ENCODE peak calls at places on chromosomes 4 and X, in seven cellular contexts. A is coronary artery; O is lower leg skin; Q is IMR-90; U is CD4-positive, alpha-beta T cell; Y is AG10803; L is heart right ventricle. J is an unnamed sample.

GRCh38 chr4:41212221-41213203 is 1.8 kb downstream of the APBB2 start:
- DNase-seq in A (no peak), O (no peak), U (no peak), Y (peak; percentile 75), Q (peak; percentile 64), L (peak; percentile 50), J (peak; percentile 36)

GRCh38 chr4:73690051-73690744 is 50.2 kb upstream of the CXCL8 start:
- DNase-seq in A (no peak), L (no peak), O (no peak), U (no peak), Q (peak; percentile 76), Y (peak; percentile 54), J (no peak)

GRCh38 chr4:105923507-105924238 is 28.4 kb downstream of the NPNT start:
- DNase-seq in L (no peak), Q (no peak), U (no peak), A (no peak), O (no peak), Y (no peak), J (no peak)

GRCh38 chr4:25427871-25428270 is 50.8 kb downstream of the ANAPC4 start:
- DNase-seq in A (no peak), O (no peak), Q (no peak), L (no peak), Y (no peak), U (no peak), J (no peak)

GRCh38 chr4:125388653-125389052 is 73.9 kb downstream of the FAT4 start:
- DNase-seq in O (no peak), Q (peak; percentile 70), Y (peak; percentile 88), A (no peak), U (no peak), L (no peak), J (no peak)

GRCh38 chr4:77418333-77418732 is 187.3 kb upstream of the CXCL13 start:
- DNase-seq in A (no peak), Q (no peak), Y (peak; percentile 6), U (no peak), O (no peak), L (no peak), J (no peak)

GRCh38 chr4:42750091-42750490 is 93.2 kb upstream of the ATP8A1 start:
- DNase-seq in A (no peak), Y (no peak), Q (no peak), L (peak; percentile 16), U (no peak), O (no peak), J (no peak)

GRCh38 chr4:149638073-149638472 is 177.6 kb downstream of the IQCM start:
- DNase-seq in Y (peak; percentile 68), O (no peak), L (no peak), Q (peak; percentile 25), U (no peak), A (no peak), J (no peak)

GRCh38 chr4:83170952-83171399 is 56.4 kb upstream of the PLAC8 start:
- DNase-seq in L (no peak), Y (no peak), Q (no peak), A (no peak), U (no peak), O (no peak), J (no peak)

GRCh38 chr4:32519060-32519459 is 1798.9 kb downstream of the PCDH7 start:
- DNase-seq in Y (no peak), U (no peak), A (no peak), L (no peak), O (no peak), Q (no peak), J (no peak)

GRCh38 chr4:137359691-137360315 is 172.5 kb downstream of the PCDH18 start:
- DNase-seq in A (no peak), Q (peak; percentile 35), U (no peak), O (no peak), Y (peak; percentile 86), L (no peak), J (no peak)

GRCh38 chr4:65825121-65825520 is 154.8 kb upstream of the EPHA5 start:
- DNase-seq in O (no peak), Y (no peak), L (no peak), A (no peak), U (no peak), Q (peak; percentile 0), J (no peak)

GRCh38 chr4:8568068-8568668 is 12.0 kb upstream of the GPR78 start:
- DNase-seq in L (no peak), U (no peak), A (no peak), Y (peak; percentile 44), O (no peak), Q (peak; percentile 7), J (no peak)

GRCh38 chr4:168614316-168615057 is 117.6 kb downstream of the PALLD start:
- DNase-seq in A (no peak), Q (peak; percentile 54), U (no peak), O (no peak), L (no peak), Y (peak; percentile 68), J (no peak)

GRCh38 chr4:36224969-36225903 is 19.1 kb downstream of the ARAP2 start:
- DNase-seq in L (no peak), U (no peak), O (no peak), A (no peak), Q (no peak), Y (no peak), J (no peak)

GRCh38 chrX:68917799-68918198 is 89.0 kb downstream of the EFNB1 start:
- DNase-seq in O (no peak), U (no peak), A (no peak), Y (no peak), Q (no peak), L (no peak), J (no peak)

GRCh38 chrX:65463550-65463949 is 71.0 kb downstream of the LAS1L start:
- DNase-seq in Q (peak; percentile 14), Y (peak; percentile 25), O (no peak), A (no peak), U (no peak), L (no peak), J (no peak)

GRCh38 chrX:16826207-16826606 is 39.9 kb downstream of the TXLNG start:
- DNase-seq in A (no peak), L (no peak), Q (peak; percentile 74), Y (peak; percentile 58), U (no peak), O (no peak), J (peak; percentile 32)
- TF ChIP-seq CTCF in A (peak; percentile 31), L (peak; percentile 55), Q (peak; percentile 76), Y (peak; percentile 54), U (no peak), O (no peak), J (peak; percentile 42)

DNA sequence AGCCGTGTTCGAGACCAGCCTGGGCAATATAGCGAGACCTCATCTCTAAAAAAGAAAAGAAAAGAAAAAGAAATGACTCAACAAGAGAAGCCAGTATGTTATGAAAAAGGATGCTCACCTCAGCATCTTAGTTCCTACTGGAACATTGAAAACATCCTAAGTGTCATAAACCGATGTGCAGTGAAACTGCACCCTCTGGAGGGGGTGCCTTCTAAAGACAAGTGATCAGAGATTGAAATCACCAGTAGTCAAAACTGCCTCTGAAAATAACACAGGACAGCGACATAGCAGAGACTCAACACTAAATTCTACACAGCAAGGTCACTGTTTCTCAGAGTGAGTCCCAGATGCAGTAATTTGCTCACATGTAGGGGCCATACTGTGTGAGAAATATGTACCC is 28.0 kb upstream of the ATP6AP2 start:
- DNase-seq in O (no peak), Q (peak; percentile 9), A (no peak), U (no peak), L (no peak), Y (peak; percentile 20), J (no peak)
- TF ChIP-seq CTCF in O (no peak), Q (peak; percentile 28), A (no peak), U (no peak), L (no peak), Y (peak; percentile 42), J (no peak)

DNA sequence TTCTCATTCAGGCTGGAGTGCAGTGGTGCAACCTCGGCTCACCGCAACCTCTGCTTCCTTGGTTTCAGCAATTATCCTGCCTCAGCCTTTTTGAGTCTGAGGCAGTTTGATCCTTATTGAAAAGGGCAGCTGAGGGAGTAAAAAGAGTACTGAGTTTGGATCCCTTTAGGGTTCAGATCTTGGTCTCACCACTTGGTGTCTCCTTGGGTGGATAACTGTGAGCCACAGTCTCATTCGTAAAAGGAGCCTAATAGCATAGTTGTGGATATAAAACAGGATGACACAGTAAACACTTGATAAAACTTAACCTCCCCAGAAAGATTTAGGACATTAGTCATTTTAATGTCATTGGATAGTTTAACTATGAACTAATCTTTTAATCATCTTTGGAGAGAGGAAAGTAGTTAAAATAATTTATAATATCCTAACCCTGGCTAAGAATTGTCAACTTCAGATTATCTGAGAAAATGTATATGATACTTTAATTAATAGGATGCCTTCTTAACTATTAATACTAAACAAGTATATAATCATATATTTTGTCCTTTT is 173.1 kb downstream of the ANK2 start:
- DNase-seq in Y (peak; percentile 45), Q (peak; percentile 38), O (no peak), L (no peak), A (no peak), U (no peak), J (no peak)
- TF ChIP-seq CTCF in Y (no peak), Q (no peak), O (no peak), L (no peak), A (no peak), U (no peak), J (no peak)

DNA sequence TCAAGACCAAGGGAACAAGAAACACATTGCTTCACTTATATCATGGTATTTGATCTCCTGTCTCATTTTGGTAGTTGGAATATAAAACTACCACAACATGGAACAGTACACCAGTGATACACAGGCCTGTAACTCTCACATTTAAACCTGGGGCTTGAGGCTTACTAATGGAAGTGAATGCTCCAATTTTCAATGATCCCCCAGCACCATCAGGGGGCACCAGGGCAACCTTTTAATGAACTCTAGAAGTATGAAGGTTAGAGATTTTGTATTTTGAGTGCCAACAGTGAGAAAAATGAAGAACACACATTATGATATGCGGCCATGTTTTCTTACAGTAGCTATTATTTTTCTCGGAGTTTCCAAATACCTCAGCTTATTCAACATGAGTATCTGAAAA is 50.7 kb downstream of the C4orf33 start:
- DNase-seq in O (no peak), Q (no peak), A (no peak), Y (no peak), U (no peak), L (no peak), J (no peak)
- TF ChIP-seq CTCF in O (no peak), Q (no peak), A (no peak), Y (no peak), U (no peak), L (no peak), J (no peak)

GRCh38 chr4:659851-660250 is 14.2 kb downstream of the ATP5ME start:
- DNase-seq in O (no peak), Y (no peak), L (no peak), Q (no peak), U (no peak), A (no peak), J (no peak)
- TF ChIP-seq CTCF in O (no peak), Y (no peak), L (no peak), Q (no peak), U (no peak), A (no peak), J (no peak)

GRCh38 chrX:148552775-148553174 is 52.4 kb downstream of the AFF2 start:
- DNase-seq in Q (no peak), Y (no peak), U (no peak), L (no peak), A (no peak), O (no peak), J (no peak)
- TF ChIP-seq CTCF in Q (peak; percentile 6), Y (peak; percentile 22), U (no peak), L (no peak), A (no peak), O (no peak), J (no peak)

GRCh38 chr4:153156263-153156662 is 48.0 kb upstream of the TRIM2 start:
- DNase-seq in Y (no peak), O (no peak), Q (no peak), U (peak; percentile 14), A (no peak), L (no peak), J (no peak)
- TF ChIP-seq CTCF in Y (no peak), O (no peak), Q (no peak), U (peak; percentile 45), A (no peak), L (no peak), J (no peak)

GRCh38 chr4:99885063-99885664 is 9.1 kb downstream of the LAMTOR3 start:
- DNase-seq in U (peak; percentile 18), L (no peak), O (no peak), A (no peak), Y (peak; percentile 44), Q (peak; percentile 38), J (peak; percentile 25)
- TF ChIP-seq CTCF in U (peak; percentile 61), L (peak; percentile 51), O (no peak), A (no peak), Y (peak; percentile 59), Q (peak; percentile 45), J (peak; percentile 41)

J was measured in GM13976.